ENCODE peak calls at places on chromosome 19, in ten cellular contexts. P is lower leg skin, R is transverse colon, H is NB4, W is thyroid gland, O is ovary, V is IMR-90, L is stomach, M is GM12891, D is body of pancreas. S is an unnamed sample.

GRCh38 chr19:42021185-42021584 is 27.2 kb upstream of the ATP1A3 start:
- DNase-seq in P (no peak), R (no peak), H (no peak), W (no peak), O (no peak), V (no peak), L (no peak), M (no peak), D (no peak), S (no peak)

GRCh38 chr19:17806945-17807344 is 12.0 kb downstream of the B3GNT3 start:
- DNase-seq in P (no peak), R (no peak), H (peak), W (no peak), O (no peak), V (no peak), L (no peak), M (no peak), D (no peak), S (no peak)

GRCh38 chr19:18710986-18711751 is 27.7 kb downstream of the CRTC1 start:
- DNase-seq in P (no peak), R (no peak), H (no peak), W (no peak), O (peak), V (peak), L (no peak), M (no peak), D (peak), S (peak)

GRCh38 chr19:17339088-17339741 is 1.9 kb downstream of the GTPBP3 start:
- DNase-seq in P (no peak), R (no peak), H (no peak), W (no peak), O (peak), V (no peak), L (no peak), M (no peak), D (no peak), S (no peak)

GRCh38 chr19:38658462-38659306 is 11.2 kb downstream of the ACTN4 start:
- DNase-seq in P (no peak), R (peak), H (no peak), W (peak), O (no peak), V (peak), L (peak), M (no peak), D (peak), S (peak)

GRCh38 chr19:4386038-4386782 is 14.1 kb downstream of the SH3GL1 start:
- DNase-seq in P (no peak), R (no peak), H (no peak), W (no peak), O (no peak), V (peak), L (no peak), M (no peak), D (no peak), S (no peak)

GRCh38 chr19:30722801-30723200 is 350.6 kb downstream of the ZNF536 start:
- DNase-seq in P (peak), R (no peak), H (no peak), W (no peak), O (no peak), V (no peak), L (no peak), M (no peak), D (no peak), S (no peak)

GRCh38 chr19:8412783-8413592 is at the start of gene MARCHF2:
- DNase-seq in P (peak), R (peak), H (peak), W (peak), O (peak), V (peak), L (peak), M (peak), D (peak), S (peak)

GRCh38 chr19:14150041-14150769 is 13.8 kb upstream of the ASF1B start:
- DNase-seq in P (no peak), R (no peak), H (no peak), W (no peak), O (no peak), V (no peak), L (no peak), M (peak), D (no peak), S (no peak)

GRCh38 chr19:52963229-52963760 is 614 bp upstream of the ZNF816 start:
- DNase-seq in P (peak), R (peak), H (no peak), W (peak), O (peak), V (no peak), L (no peak), M (no peak), D (peak), S (no peak)

GRCh38 chr19:48795055-48795854 is 15.6 kb downstream of the BCAT2 start:
- DNase-seq in P (peak), R (peak), H (peak), W (peak), O (peak), V (peak), L (peak), M (peak), D (peak), S (peak)

GRCh38 chr19:34881982-34882381 is 44.7 kb upstream of the ZNF30 start:
- DNase-seq in P (no peak), R (no peak), H (peak), W (no peak), O (no peak), V (peak), L (no peak), M (no peak), D (no peak), S (no peak)

GRCh38 chr19:15810335-15810734 is 5.1 kb downstream of the OR10H1 start:
- DNase-seq in P (no peak), R (peak), H (peak), W (no peak), O (no peak), V (no peak), L (peak), M (no peak), D (no peak), S (no peak)

GRCh38 chr19:38674388-38675133 is 27.1 kb downstream of the ACTN4 start:
- DNase-seq in P (no peak), R (no peak), H (no peak), W (no peak), O (no peak), V (peak), L (no peak), M (no peak), D (no peak), S (peak)

GRCh38 chr19:38385804-38386257 is 2.0 kb downstream of the GGN start:
- DNase-seq in P (no peak), R (no peak), H (no peak), W (no peak), O (no peak), V (no peak), L (no peak), M (peak), D (no peak), S (no peak)

GRCh38 chr19:44640518-44640917 is 3.2 kb upstream of the PVR start:
- DNase-seq in P (no peak), R (no peak), H (no peak), W (no peak), O (no peak), V (peak), L (no peak), M (no peak), D (no peak), S (no peak)
- TF ChIP-seq POLR2A in P (no peak), R (no peak), H (no peak), W (no peak), O (no peak), V (no peak), L (no peak), M (no peak), D (no peak), S (no peak)

GRCh38 chr19:10568444-10568825 is 344 bp downstream of the CDKN2D start:
- DNase-seq in P (no peak), R (peak), H (peak), W (peak), O (no peak), V (no peak), L (peak), M (no peak), D (peak), S (no peak)

GRCh38 chr19:10566408-10566657 is 523 bp upstream of the KRI1 start:
- DNase-seq in P (no peak), R (no peak), H (no peak), W (no peak), O (no peak), V (no peak), L (no peak), M (no peak), D (no peak), S (no peak)

GRCh38 chr19:10566658-10567410 is 1.0 kb upstream of the KRI1 start:
- DNase-seq in P (no peak), R (peak), H (peak), W (no peak), O (peak), V (no peak), L (no peak), M (no peak), D (peak), S (no peak)

GRCh38 chr19:10567696-10568443 is 909 bp downstream of the CDKN2D start:
- DNase-seq in P (no peak), R (no peak), H (peak), W (no peak), O (no peak), V (no peak), L (no peak), M (no peak), D (no peak), S (no peak)

DNA sequence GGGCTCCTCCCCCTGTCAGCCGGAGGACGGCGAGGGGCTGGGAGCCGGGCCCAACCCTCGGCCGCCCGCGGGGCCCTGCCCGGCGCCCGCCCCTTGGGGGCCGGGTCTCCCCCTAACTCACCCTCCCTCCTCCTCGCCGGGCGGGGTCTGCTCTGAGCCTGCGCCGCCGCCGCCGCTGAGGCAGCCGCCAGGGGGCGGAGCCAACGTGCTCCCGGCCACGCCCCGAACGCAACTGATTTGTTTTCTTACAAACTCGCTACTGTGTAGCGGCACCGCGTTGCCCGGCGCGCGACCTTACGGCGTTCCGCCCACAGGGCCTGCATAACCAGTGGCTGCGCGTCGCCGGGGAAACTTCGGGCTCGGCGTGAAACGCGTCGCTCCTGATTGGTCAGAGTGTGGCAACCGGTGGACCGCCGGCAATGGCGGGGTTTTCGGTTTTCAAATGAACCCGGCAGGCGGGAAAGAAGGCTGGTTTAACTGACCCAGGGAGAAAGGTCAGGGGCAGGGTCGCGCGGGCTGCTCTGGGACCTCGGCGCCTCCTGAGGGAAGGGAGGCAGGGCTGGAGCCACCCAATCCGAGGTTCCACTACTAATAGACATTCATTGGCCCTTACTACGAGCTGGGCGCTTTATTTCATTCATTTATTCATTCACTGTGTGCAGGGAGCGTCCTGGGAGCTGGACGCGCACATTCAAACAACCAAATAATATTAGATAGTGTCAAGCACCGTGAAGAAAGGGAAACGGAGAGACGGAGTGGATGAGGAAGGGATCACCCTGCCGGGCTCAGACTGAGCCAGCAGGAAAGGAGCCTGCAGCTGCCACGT is at the start of gene CDKN2D:
- DNase-seq in P (peak), R (peak), H (peak), W (peak), O (peak), V (peak), L (peak), M (peak), D (peak), S (peak)
- TF ChIP-seq POLR2A in P (no peak), R (peak), H (peak), W (peak), O (peak), V (peak), L (no peak), M (no peak), D (peak), S (peak)

DNA sequence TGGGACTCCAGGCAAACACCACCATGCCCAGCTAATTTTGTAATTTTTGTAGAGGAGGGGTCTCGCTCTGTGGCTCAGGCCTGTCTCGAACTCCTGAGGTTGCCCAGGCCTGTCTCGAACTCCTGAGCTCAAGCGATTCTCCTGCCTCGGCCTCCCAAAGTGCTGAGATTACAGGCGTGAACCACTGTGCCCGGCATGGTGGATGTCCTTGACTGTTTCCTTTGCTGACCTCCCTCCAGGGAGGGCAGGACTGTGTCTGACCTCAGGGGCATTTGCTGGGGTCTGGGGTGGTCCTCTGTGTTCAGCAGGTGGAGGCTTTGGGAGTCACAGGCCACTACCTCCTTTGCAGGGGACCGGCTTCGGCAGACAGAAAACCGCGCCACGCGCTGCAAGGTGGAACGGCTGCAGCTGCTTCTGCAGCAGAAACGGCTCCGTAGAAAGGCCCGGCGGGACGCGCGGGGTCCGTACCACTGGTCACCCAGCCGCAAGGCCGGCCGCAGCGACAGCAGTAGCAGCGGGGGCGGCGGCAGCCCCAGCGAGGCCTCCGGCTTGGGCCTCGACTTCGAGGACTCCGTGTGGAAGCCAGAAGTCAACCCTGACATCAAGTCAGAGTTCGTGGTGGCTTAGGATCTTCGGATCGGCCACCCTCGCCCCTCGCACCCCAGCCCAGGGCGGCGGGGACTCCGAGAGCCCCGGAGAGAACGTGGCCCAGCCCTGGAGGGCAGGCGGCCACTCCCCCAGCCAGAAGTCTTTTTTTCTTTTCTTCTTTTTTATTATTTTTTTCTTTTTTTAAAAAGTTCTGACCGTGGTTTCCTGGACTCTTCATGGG is 8.5 kb downstream of the MIDN start:
- DNase-seq in P (no peak), R (peak), H (no peak), W (no peak), O (no peak), V (no peak), L (no peak), M (no peak), D (no peak), S (no peak)
- TF ChIP-seq POLR2A in P (no peak), R (peak), H (no peak), W (no peak), O (no peak), V (no peak), L (no peak), M (no peak), D (no peak), S (no peak)

DNA sequence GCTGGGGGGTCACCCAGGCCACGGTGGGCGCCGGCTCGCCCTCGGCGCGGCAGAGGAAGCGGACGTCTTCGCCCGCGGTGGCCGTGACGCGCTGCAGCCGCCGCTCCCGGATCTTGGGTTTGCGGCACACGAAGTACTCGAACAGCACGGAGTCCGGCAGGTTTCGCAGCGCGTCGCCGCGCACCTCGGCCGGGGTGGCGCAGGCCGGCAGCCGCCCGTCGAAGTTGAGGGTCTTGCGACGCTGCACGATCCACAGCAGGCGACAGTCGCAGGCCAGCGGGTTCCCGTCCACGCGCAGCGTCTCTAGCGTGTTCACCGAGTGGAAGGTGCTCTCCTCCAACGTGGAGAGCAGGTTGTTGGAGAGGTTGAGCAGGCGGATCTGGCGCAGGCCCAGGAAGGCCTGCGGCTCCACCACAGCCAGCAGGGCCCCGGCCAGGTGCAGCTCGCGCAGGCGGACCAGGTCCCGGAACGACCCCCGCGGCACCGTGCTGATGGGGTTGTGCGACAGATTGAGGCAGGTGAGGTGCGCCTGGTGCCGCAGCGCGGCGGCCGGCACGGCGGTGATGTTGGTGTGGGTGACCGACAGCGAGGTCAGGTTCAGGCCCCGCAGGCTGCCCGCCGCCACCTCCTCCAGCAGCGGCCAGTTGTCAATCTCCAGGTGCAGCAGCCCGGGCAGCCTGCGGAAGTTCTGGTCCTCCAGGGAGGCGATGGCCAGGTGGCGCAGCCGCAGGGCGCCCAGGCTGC is 8.6 kb upstream of the PEAK3 start:
- DNase-seq in P (no peak), R (peak), H (peak), W (no peak), O (no peak), V (no peak), L (no peak), M (no peak), D (no peak), S (no peak)
- TF ChIP-seq POLR2A in P (no peak), R (no peak), H (no peak), W (no peak), O (no peak), V (no peak), L (no peak), M (peak), D (no peak), S (no peak)

GRCh38 chr19:40464059-40465024 is 1.2 kb downstream of the BLVRB start:
- DNase-seq in P (peak), R (peak), H (peak), W (peak), O (peak), V (peak), L (peak), M (no peak), D (peak), S (peak)

GRCh38 chr19:40465025-40465780 is at the start of gene BLVRB:
- DNase-seq in P (no peak), R (peak), H (peak), W (no peak), O (no peak), V (peak), L (no peak), M (no peak), D (no peak), S (no peak)

GRCh38 chr19:40467007-40467565 is 285 bp downstream of the SPTBN4 start:
- DNase-seq in P (no peak), R (no peak), H (no peak), W (no peak), O (peak), V (no peak), L (no peak), M (no peak), D (peak), S (no peak)

GRCh38 chr19:40466219-40467006 is at the start of gene SPTBN4:
- DNase-seq in P (peak), R (peak), H (no peak), W (peak), O (no peak), V (no peak), L (no peak), M (no peak), D (peak), S (peak)

GRCh38 chr19:40465781-40466218 is 255 bp upstream of the BLVRB start:
- DNase-seq in P (peak), R (peak), H (peak), W (peak), O (peak), V (peak), L (peak), M (peak), D (peak), S (peak)
- TF ChIP-seq POLR2A in P (no peak), R (no peak), H (no peak), W (no peak), O (no peak), V (no peak), L (no peak), M (no peak), D (no peak), S (no peak)

DNA sequence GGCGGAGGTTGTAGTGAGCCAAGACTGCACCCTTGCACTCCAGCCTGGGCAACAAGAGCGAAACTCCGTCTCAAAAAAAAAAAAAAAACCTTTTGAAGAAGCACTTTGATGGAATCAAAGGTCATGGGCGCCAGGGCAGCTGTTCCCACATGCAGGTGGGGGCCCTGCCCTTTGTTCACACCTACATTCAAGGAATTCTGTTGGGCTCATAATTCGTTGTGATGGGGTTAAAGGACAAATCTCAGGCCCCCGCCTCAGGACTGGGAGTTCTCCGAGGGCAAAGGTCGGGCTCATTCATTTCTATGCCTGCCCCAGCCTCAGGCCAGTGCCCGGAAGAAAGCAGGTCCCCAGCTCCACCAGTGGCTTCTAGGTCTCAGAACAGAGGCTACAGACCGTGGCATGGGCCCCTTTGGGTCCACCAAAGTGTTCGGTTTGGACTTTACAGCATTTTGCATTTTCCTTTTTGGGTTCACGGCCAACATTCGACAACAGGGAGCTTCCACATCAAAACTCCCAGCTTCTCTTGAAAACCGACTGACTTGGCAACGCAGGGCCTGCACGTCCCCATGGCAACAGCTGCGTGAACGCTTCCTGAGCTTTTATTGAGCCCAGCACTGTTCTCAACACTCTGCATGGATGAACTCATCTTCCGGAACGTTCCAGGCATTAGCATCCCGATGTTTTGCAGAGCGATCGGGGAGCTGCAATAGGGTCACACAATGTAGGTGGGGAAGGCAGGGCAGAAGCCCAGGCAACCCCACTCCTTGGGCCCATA is 10.1 kb upstream of the GTF2F1 start:
- DNase-seq in P (no peak), R (peak), H (no peak), W (peak), O (no peak), V (peak), L (no peak), M (no peak), D (no peak), S (no peak)
- TF ChIP-seq POLR2A in P (no peak), R (no peak), H (no peak), W (no peak), O (no peak), V (no peak), L (no peak), M (no peak), D (no peak), S (no peak)

GRCh38 chr19:7348587-7349230 is at the start of gene ARHGEF18:
- DNase-seq in P (no peak), R (peak), H (peak), W (no peak), O (peak), V (no peak), L (no peak), M (no peak), D (no peak), S (peak)
- TF ChIP-seq POLR2A in P (no peak), R (peak), H (peak), W (no peak), O (no peak), V (no peak), L (no peak), M (peak), D (no peak), S (no peak)